ENCODE peak calls at places on chromosomes 12 and 14, in eight cellular contexts. One of them, this sample, is unnamed.

GRCh38 chr12:77124767-77125166 is 59.4 kb upstream of the E2F7 start:
- DNase-seq in neuronal stem cell: no peak
- DNase-seq in astrocyte: peak
- DNase-seq in transverse colon: no peak
- DNase-seq in keratinocyte: no peak
- DNase-seq in aorta: no peak
- DNase-seq in HCT116: no peak
- DNase-seq in lung: no peak
- DNase-seq in this sample: no peak

GRCh38 chr14:51701956-51702355 is 50.2 kb downstream of the FRMD6 start:
- DNase-seq in neuronal stem cell: no peak
- DNase-seq in astrocyte: no peak
- DNase-seq in transverse colon: no peak
- DNase-seq in keratinocyte: no peak
- DNase-seq in aorta: no peak
- DNase-seq in HCT116: no peak
- DNase-seq in lung: no peak
- DNase-seq in this sample: no peak

GRCh38 chr12:115451785-115452736 is 768.1 kb upstream of the TBX3 start:
- DNase-seq in neuronal stem cell: peak
- DNase-seq in astrocyte: no peak
- DNase-seq in transverse colon: no peak
- DNase-seq in keratinocyte: no peak
- DNase-seq in aorta: no peak
- DNase-seq in HCT116: no peak
- DNase-seq in lung: no peak
- DNase-seq in this sample: no peak

GRCh38 chr12:64086946-64087345 is 135.2 kb downstream of the KICS2 start:
- DNase-seq in neuronal stem cell: no peak
- DNase-seq in astrocyte: no peak
- DNase-seq in transverse colon: no peak
- DNase-seq in keratinocyte: no peak
- DNase-seq in aorta: no peak
- DNase-seq in HCT116: no peak
- DNase-seq in lung: no peak
- DNase-seq in this sample: no peak

GRCh38 chr12:45259732-45260480 is 44.0 kb downstream of the ANO6 start:
- DNase-seq in neuronal stem cell: no peak
- DNase-seq in astrocyte: peak
- DNase-seq in transverse colon: no peak
- DNase-seq in keratinocyte: no peak
- DNase-seq in aorta: no peak
- DNase-seq in HCT116: no peak
- DNase-seq in lung: no peak
- DNase-seq in this sample: no peak

GRCh38 chr14:69886843-69887242 is 7.6 kb downstream of the SMOC1 start:
- DNase-seq in neuronal stem cell: no peak
- DNase-seq in astrocyte: peak
- DNase-seq in transverse colon: no peak
- DNase-seq in keratinocyte: no peak
- DNase-seq in aorta: no peak
- DNase-seq in HCT116: no peak
- DNase-seq in lung: no peak
- DNase-seq in this sample: no peak

GRCh38 chr12:20451759-20452158 is 83.4 kb downstream of the PDE3A start:
- DNase-seq in neuronal stem cell: no peak
- DNase-seq in astrocyte: peak
- DNase-seq in transverse colon: no peak
- DNase-seq in keratinocyte: no peak
- DNase-seq in aorta: no peak
- DNase-seq in HCT116: no peak
- DNase-seq in lung: no peak
- DNase-seq in this sample: no peak

GRCh38 chr12:93563807-93564538 is 8.5 kb upstream of the SOCS2 start:
- DNase-seq in neuronal stem cell: no peak
- DNase-seq in astrocyte: peak
- DNase-seq in transverse colon: no peak
- DNase-seq in keratinocyte: no peak
- DNase-seq in aorta: no peak
- DNase-seq in HCT116: peak
- DNase-seq in lung: peak
- DNase-seq in this sample: peak

GRCh38 chr14:99447739-99448138 is 32.9 kb downstream of the SETD3 start:
- DNase-seq in neuronal stem cell: no peak
- DNase-seq in astrocyte: no peak
- DNase-seq in transverse colon: no peak
- DNase-seq in keratinocyte: no peak
- DNase-seq in aorta: no peak
- DNase-seq in HCT116: no peak
- DNase-seq in lung: no peak
- DNase-seq in this sample: no peak

GRCh38 chr12:127230843-127231260 is 1036.1 kb upstream of the TMEM132C start:
- DNase-seq in neuronal stem cell: no peak
- DNase-seq in astrocyte: peak
- DNase-seq in transverse colon: no peak
- DNase-seq in keratinocyte: peak
- DNase-seq in aorta: peak
- DNase-seq in HCT116: peak
- DNase-seq in lung: no peak
- DNase-seq in this sample: peak

GRCh38 chr12:76568130-76568529 is 8.6 kb upstream of the OSBPL8 start:
- DNase-seq in neuronal stem cell: no peak
- DNase-seq in astrocyte: no peak
- DNase-seq in transverse colon: no peak
- DNase-seq in keratinocyte: no peak
- DNase-seq in aorta: no peak
- DNase-seq in HCT116: no peak
- DNase-seq in lung: no peak
- DNase-seq in this sample: no peak

GRCh38 chr14:32230181-32230580 is 27.1 kb upstream of the RNU6-8 start:
- DNase-seq in neuronal stem cell: no peak
- DNase-seq in astrocyte: peak
- DNase-seq in transverse colon: no peak
- DNase-seq in keratinocyte: no peak
- DNase-seq in aorta: no peak
- DNase-seq in HCT116: no peak
- DNase-seq in lung: no peak
- DNase-seq in this sample: no peak

GRCh38 chr12:51127050-51127729 is 43.8 kb upstream of the CSRNP2 start:
- DNase-seq in neuronal stem cell: no peak
- DNase-seq in astrocyte: peak
- DNase-seq in transverse colon: no peak
- DNase-seq in keratinocyte: peak
- DNase-seq in aorta: no peak
- DNase-seq in HCT116: no peak
- DNase-seq in lung: no peak
- DNase-seq in this sample: peak

GRCh38 chr12:51118706-51119105 is 35.3 kb upstream of the CSRNP2 start:
- DNase-seq in neuronal stem cell: no peak
- DNase-seq in astrocyte: peak
- DNase-seq in transverse colon: no peak
- DNase-seq in keratinocyte: peak
- DNase-seq in aorta: no peak
- DNase-seq in HCT116: peak
- DNase-seq in lung: no peak
- DNase-seq in this sample: peak

GRCh38 chr12:51126297-51126696 is 42.9 kb upstream of the CSRNP2 start:
- DNase-seq in neuronal stem cell: no peak
- DNase-seq in astrocyte: no peak
- DNase-seq in transverse colon: no peak
- DNase-seq in keratinocyte: no peak
- DNase-seq in aorta: no peak
- DNase-seq in HCT116: no peak
- DNase-seq in lung: no peak
- DNase-seq in this sample: no peak

GRCh38 chr12:51124504-51124903 is 41.1 kb upstream of the CSRNP2 start:
- DNase-seq in neuronal stem cell: no peak
- DNase-seq in astrocyte: no peak
- DNase-seq in transverse colon: no peak
- DNase-seq in keratinocyte: no peak
- DNase-seq in aorta: no peak
- DNase-seq in HCT116: no peak
- DNase-seq in lung: no peak
- DNase-seq in this sample: no peak

DNA sequence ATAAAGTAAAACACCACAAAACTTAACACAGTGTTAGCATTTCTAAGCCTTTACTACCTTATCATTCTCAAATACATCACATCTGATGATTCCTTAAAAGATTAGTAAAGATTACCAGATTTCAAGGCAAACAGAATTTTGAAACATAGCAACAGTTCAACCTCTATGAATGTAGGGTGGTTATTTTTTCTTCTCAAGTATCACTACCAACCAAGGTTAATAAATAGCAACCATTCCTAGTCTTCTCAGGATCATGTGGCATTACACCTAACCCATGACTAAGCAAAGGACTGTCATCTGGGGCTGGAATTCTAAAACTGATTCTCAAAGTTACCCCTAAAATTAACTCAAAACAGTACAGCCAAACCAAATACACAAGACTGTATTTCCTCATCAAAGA is 39.4 kb upstream of the CSRNP2 start:
- DNase-seq in neuronal stem cell: no peak
- DNase-seq in astrocyte: no peak
- DNase-seq in transverse colon: no peak
- DNase-seq in keratinocyte: no peak
- DNase-seq in aorta: no peak
- DNase-seq in HCT116: no peak
- DNase-seq in lung: no peak
- DNase-seq in this sample: no peak
- H3K27ac ChIP-seq in neuronal stem cell: no peak
- H3K27ac ChIP-seq in astrocyte: no peak
- H3K27ac ChIP-seq in transverse colon: no peak
- H3K27ac ChIP-seq in keratinocyte: no peak
- H3K27ac ChIP-seq in aorta: no peak
- H3K27ac ChIP-seq in HCT116: no peak
- H3K27ac ChIP-seq in lung: no peak
- H3K27ac ChIP-seq in this sample: no peak

DNA sequence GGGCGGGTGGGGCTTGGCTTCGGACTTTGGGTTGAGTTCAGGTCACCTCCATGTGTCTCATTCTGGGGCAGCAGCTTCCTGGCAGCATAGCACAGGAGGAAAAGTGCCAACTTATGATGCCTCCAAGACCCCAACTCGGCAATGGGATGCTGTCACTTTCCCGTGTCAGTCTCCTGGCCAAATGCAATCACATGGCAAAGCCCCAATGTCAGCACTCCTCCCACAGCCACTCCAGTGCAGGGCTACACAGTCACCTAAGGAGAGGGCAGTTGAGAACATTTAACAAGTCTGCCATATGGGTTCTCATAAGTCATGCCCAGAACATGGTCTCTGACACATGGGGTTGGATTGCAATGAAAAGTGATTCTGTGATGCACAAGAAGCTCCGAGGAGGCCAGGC is 26.7 kb downstream of the ELK3 start:
- DNase-seq in neuronal stem cell: no peak
- DNase-seq in astrocyte: peak
- DNase-seq in transverse colon: no peak
- DNase-seq in keratinocyte: no peak
- DNase-seq in aorta: no peak
- DNase-seq in HCT116: no peak
- DNase-seq in lung: no peak
- DNase-seq in this sample: peak
- H3K27ac ChIP-seq in neuronal stem cell: no peak
- H3K27ac ChIP-seq in astrocyte: peak
- H3K27ac ChIP-seq in transverse colon: no peak
- H3K27ac ChIP-seq in keratinocyte: peak
- H3K27ac ChIP-seq in aorta: no peak
- H3K27ac ChIP-seq in HCT116: no peak
- H3K27ac ChIP-seq in lung: no peak
- H3K27ac ChIP-seq in this sample: peak

DNA sequence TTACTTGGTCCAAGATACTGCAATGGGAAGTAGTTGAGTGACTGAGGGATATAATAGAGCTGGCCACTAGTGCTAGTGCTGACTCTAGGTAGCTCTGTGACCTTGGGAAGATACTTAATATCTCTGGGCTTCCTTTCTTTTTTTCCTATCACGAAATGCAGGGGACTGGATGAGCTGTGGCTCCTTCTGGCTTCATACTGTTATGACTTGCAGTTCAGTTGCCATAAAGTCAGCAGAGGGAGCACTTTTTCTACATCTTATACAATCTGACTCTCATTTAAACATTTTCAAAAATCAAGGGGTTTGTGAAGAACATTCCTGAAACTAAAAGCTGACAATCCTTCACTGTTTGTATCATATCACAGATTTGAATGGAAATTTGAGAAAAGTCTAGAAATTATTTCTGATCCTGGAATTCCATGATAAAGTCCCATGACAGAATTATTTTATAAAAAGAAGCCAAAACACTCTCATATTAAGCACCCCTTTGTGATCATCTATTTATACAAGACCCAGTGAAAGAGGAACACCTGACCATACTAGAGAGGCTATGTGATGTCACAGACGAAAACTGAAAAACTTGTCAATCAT is 5.4 kb downstream of the BHLHE41 start:
- DNase-seq in neuronal stem cell: no peak
- DNase-seq in astrocyte: peak
- DNase-seq in transverse colon: no peak
- DNase-seq in keratinocyte: no peak
- DNase-seq in aorta: no peak
- DNase-seq in HCT116: peak
- DNase-seq in lung: no peak
- DNase-seq in this sample: no peak
- H3K27ac ChIP-seq in neuronal stem cell: no peak
- H3K27ac ChIP-seq in astrocyte: no peak
- H3K27ac ChIP-seq in transverse colon: peak
- H3K27ac ChIP-seq in keratinocyte: no peak
- H3K27ac ChIP-seq in aorta: no peak
- H3K27ac ChIP-seq in HCT116: no peak
- H3K27ac ChIP-seq in lung: peak
- H3K27ac ChIP-seq in this sample: no peak

GRCh38 chr14:74933925-74934435 is 10.9 kb upstream of the RPS6KL1 start:
- DNase-seq in neuronal stem cell: no peak
- DNase-seq in astrocyte: no peak
- DNase-seq in transverse colon: no peak
- DNase-seq in keratinocyte: no peak
- DNase-seq in aorta: peak
- DNase-seq in HCT116: no peak
- DNase-seq in lung: no peak
- DNase-seq in this sample: no peak

GRCh38 chr14:74935340-74935640 is 12.2 kb upstream of the RPS6KL1 start:
- DNase-seq in neuronal stem cell: no peak
- DNase-seq in astrocyte: no peak
- DNase-seq in transverse colon: no peak
- DNase-seq in keratinocyte: no peak
- DNase-seq in aorta: no peak
- DNase-seq in HCT116: no peak
- DNase-seq in lung: no peak
- DNase-seq in this sample: no peak

GRCh38 chr14:74936151-74936550 is 13.1 kb upstream of the RPS6KL1 start:
- DNase-seq in neuronal stem cell: no peak
- DNase-seq in astrocyte: no peak
- DNase-seq in transverse colon: no peak
- DNase-seq in keratinocyte: no peak
- DNase-seq in aorta: no peak
- DNase-seq in HCT116: no peak
- DNase-seq in lung: no peak
- DNase-seq in this sample: no peak

GRCh38 chr14:74932401-74932901 is 9.4 kb upstream of the RPS6KL1 start:
- DNase-seq in neuronal stem cell: no peak
- DNase-seq in astrocyte: no peak
- DNase-seq in transverse colon: no peak
- DNase-seq in keratinocyte: no peak
- DNase-seq in aorta: no peak
- DNase-seq in HCT116: no peak
- DNase-seq in lung: no peak
- DNase-seq in this sample: no peak

GRCh38 chr14:74934476-74935339 is 11.6 kb upstream of the RPS6KL1 start:
- DNase-seq in neuronal stem cell: no peak
- DNase-seq in astrocyte: no peak
- DNase-seq in transverse colon: no peak
- DNase-seq in keratinocyte: no peak
- DNase-seq in aorta: peak
- DNase-seq in HCT116: no peak
- DNase-seq in lung: no peak
- DNase-seq in this sample: no peak
- H3K27ac ChIP-seq in neuronal stem cell: no peak
- H3K27ac ChIP-seq in astrocyte: no peak
- H3K27ac ChIP-seq in transverse colon: no peak
- H3K27ac ChIP-seq in keratinocyte: no peak
- H3K27ac ChIP-seq in aorta: no peak
- H3K27ac ChIP-seq in HCT116: no peak
- H3K27ac ChIP-seq in lung: no peak
- H3K27ac ChIP-seq in this sample: no peak

This sample was measured in epithelial cell of prostate.